ENCODE peak calls at places on chromosomes 4 and X, in five cellular contexts. S, L, Y, C and T are unnamed samples. For H3K9me3, the result is how much of the 10 kb centered on the place peaks cover.

GRCh38 chr4:8035371-8035780 is 95.7 kb upstream of the AFAP1 start:
- DNase-seq in C (no peak), Y (no peak), L (no peak), S (no peak), T (no peak)

GRCh38 chr4:98261291-98262271 is at the start of gene RAP1GDS1:
- DNase-seq in S (no peak), C (peak), L (peak), Y (peak), T (peak)

GRCh38 chrX:136146614-136147319 is 566 bp upstream of the FHL1 start:
- DNase-seq in S (no peak), Y (no peak), L (no peak), C (no peak), T (no peak)

GRCh38 chr4:3827616-3828492 is 61.7 kb downstream of the ADRA2C start:
- DNase-seq in L (peak), C (peak), S (no peak), Y (no peak), T (peak)

GRCh38 chrX:121733514-121733913 is 686.1 kb downstream of the GLUD2 start:
- DNase-seq in L (no peak), S (no peak), Y (no peak), C (no peak), T (no peak)

GRCh38 chrX:27085346-27085745 is 377.8 kb downstream of the PPP4R3C start:
- DNase-seq in L (no peak), C (no peak), Y (no peak), S (no peak), T (no peak)

GRCh38 chrX:136251042-136251991 is at the start of gene MAP7D3:
- DNase-seq in Y (no peak), S (no peak), L (peak), C (peak), T (peak)

GRCh38 chrX:131841496-131842410 is 181.3 kb upstream of the STK26 start:
- DNase-seq in L (peak), C (no peak), Y (no peak), S (no peak), T (no peak)

GRCh38 chr4:7331682-7332000 is 103.1 kb downstream of the PSAPL1 start:
- DNase-seq in S (no peak), L (no peak), Y (no peak), C (no peak), T (no peak)

GRCh38 chr4:149952101-149952500 is 126.1 kb upstream of the DCLK2 start:
- DNase-seq in Y (no peak), C (no peak), L (no peak), S (no peak), T (no peak)

GRCh38 chr4:89303177-89303576 is 4.4 kb downstream of the GPRIN3 start:
- DNase-seq in C (no peak), Y (no peak), S (no peak), L (peak), T (no peak)

GRCh38 chr4:153335665-153336064 is 8.8 kb upstream of the MND1 start:
- DNase-seq in S (no peak), L (no peak), Y (no peak), C (no peak), T (no peak)

GRCh38 chr4:153521995-153522799 is 56.0 kb downstream of the TMEM131L start:
- DNase-seq in L (no peak), C (no peak), Y (no peak), S (peak), T (no peak)

GRCh38 chr4:173243321-173243720 is 74.7 kb downstream of the GALNT7 start:
- DNase-seq in S (no peak), C (no peak), Y (no peak), L (no peak), T (no peak)

GRCh38 chr4:119738901-119739300 is 110.3 kb upstream of the PDE5A start:
- DNase-seq in S (no peak), C (no peak), L (no peak), Y (no peak), T (no peak)

GRCh38 chrX:51860679-51861078 is 32.7 kb upstream of the MAGED1 start:
- DNase-seq in Y (no peak), S (no peak), L (peak), C (no peak), T (peak)

GRCh38 chr4:163587867-163588266 is 93.4 kb downstream of the TMA16 start:
- DNase-seq in L (no peak), S (peak), Y (no peak), C (no peak), T (no peak)

DNA sequence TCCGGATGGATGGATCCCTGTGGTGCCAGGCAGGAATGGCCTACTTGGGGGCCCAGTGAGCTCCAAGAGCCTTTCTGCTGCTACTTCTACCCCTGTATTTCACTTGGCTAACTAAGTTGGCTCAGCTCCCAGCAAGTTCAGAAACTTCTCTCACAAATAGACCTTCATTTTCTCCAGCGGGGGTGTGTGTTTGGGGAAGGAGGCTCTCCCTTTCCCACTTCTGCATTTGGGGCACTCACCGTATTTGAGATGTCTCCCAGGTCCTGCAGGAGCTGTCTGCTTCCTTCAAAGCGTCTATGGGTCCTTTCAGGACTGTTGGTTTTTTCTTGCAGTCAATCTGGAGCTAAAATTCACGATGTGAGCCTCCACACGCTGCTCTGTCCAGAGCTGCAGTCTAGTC is 197.7 kb downstream of the SPANXN3 start:
- DNase-seq in Y (no peak), L (no peak), C (no peak), S (no peak), T (no peak)
- H3K9me3 ChIP-seq in Y (under half), L (under half), C (under half), S (under half), T (under half)

DNA sequence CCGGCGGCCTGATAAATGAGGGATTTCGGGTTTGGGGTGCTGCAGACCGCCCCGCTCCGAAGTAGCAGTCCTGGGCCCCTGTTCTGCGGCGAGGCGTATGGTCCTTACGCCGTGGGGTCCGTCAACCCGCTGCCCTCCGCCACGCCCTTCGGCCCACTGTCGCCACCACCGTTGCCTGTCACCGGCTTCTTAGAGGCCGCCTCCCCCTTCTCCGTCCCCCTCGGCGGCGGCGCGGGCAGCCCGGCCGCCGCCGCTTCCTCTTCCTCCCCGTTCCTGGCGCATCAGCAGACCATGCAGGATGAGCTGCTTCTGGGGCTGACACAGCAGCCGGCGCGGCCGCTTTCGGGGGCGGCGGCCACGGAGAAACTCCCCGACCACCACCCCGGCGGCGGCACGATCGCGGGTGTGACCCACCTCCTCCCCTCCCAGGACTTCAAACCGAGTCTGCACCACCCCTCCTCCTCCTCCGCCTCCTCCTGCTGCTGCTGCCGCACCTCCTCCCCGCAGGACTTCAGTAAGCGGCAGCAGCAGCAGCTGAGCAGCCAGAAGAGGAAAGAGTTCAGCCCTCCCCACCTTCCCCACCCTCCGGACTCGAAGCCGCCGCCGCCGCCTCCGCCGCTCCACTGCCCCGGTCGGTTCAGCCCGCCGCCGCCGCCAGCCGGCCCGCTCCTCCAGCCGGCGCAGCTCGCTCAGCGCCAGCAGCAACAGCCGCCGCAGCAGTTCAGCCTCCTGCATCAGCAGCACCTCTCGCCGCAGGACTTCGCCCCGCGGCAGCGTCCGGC is 569 bp downstream of the CPEB2 start:
- DNase-seq in L (peak), Y (peak), S (peak), C (peak), T (peak)
- TF ChIP-seq POLR2A in L (peak), Y (no peak), S (peak), C (peak), T (peak)

GRCh38 chr4:99863-100262 is 24.4 kb upstream of the ZNF718 start:
- DNase-seq in L (no peak), C (no peak), Y (no peak), S (no peak), T (no peak)

GRCh38 chr4:98386-98785 is 25.9 kb upstream of the ZNF718 start:
- DNase-seq in C (no peak), Y (no peak), L (no peak), S (no peak), T (no peak)
- H3K9me3 ChIP-seq in C (under half), Y (under half), L (under half), S (under half), T (under half)

GRCh38 chr4:55075376-55075775 is 50.0 kb downstream of the KDR start:
- DNase-seq in C (no peak), S (no peak), L (no peak), Y (no peak), T (no peak)
- TF ChIP-seq POLR2A in C (no peak), S (no peak), L (no peak), Y (no peak), T (no peak)